ENCODE peak calls at places on chromosomes 1 and 21, in five cellular contexts. H is aorta, Z is endothelial cell of umbilical vein, Y is tibial artery, B is esophagus squamous epithelium. C is an unnamed sample. For H3K9me3, the result is how much of the 10 kb centered on the place peaks cover.

GRCh38 chr1:72837781-72838180 is 555.4 kb upstream of the NEGR1 start:
- DNase-seq in H (no peak), Z (no peak), Y (no peak), B (no peak), C (no peak)

GRCh38 chr1:7687411-7687810 is 83.7 kb upstream of the VAMP3 start:
- DNase-seq in H (no peak), Z (no peak), Y (no peak), B (no peak), C (no peak)

GRCh38 chr1:40806724-40807675 is 23.4 kb downstream of the KCNQ4 start:
- DNase-seq in H (peak), Z (no peak), Y (peak), B (no peak), C (peak)

GRCh38 chr1:201114245-201115131 is 2.3 kb upstream of the CACNA1S start:
- DNase-seq in H (peak), Z (peak), Y (peak), B (peak), C (peak)

GRCh38 chr1:165235158-165235776 is 121.2 kb downstream of the LMX1A start:
- DNase-seq in H (no peak), Z (no peak), Y (no peak), B (no peak), C (no peak)

GRCh38 chr1:26994772-26995625 is 1.5 kb downstream of the TRNP1 start:
- DNase-seq in H (no peak), Z (no peak), Y (no peak), B (no peak), C (no peak)

GRCh38 chr1:172900359-172900997 is 150.3 kb downstream of the TNFSF18 start:
- DNase-seq in H (no peak), Z (no peak), Y (no peak), B (no peak), C (no peak)

GRCh38 chr1:166391677-166392076 is 224.9 kb upstream of the FAM78B start:
- DNase-seq in H (no peak), Z (no peak), Y (no peak), B (no peak), C (no peak)

GRCh38 chr1:209862598-209863498 is 35.1 kb downstream of the UTP25 start:
- DNase-seq in H (no peak), Z (no peak), Y (no peak), B (no peak), C (no peak)

GRCh38 chr1:204435886-204436271 is 24.3 kb upstream of the PPP1R15B start:
- DNase-seq in H (no peak), Z (no peak), Y (no peak), B (no peak), C (no peak)

GRCh38 chr1:47927165-47927564 is 70.0 kb downstream of the TRABD2B start:
- DNase-seq in H (no peak), Z (no peak), Y (peak), B (no peak), C (no peak)

GRCh38 chr1:208270679-208271111 is 26.5 kb upstream of the PLXNA2 start:
- DNase-seq in H (no peak), Z (no peak), Y (no peak), B (no peak), C (no peak)

GRCh38 chr1:15680614-15681345 is 3.3 kb upstream of the PLEKHM2 start:
- DNase-seq in H (no peak), Z (no peak), Y (no peak), B (no peak), C (no peak)

GRCh38 chr1:165129568-165130164 is 226.8 kb downstream of the LMX1A start:
- DNase-seq in H (peak), Z (peak), Y (no peak), B (no peak), C (no peak)

GRCh38 chr1:237684236-237684635 is 206.5 kb downstream of the ZP4 start:
- DNase-seq in H (no peak), Z (no peak), Y (no peak), B (no peak), C (no peak)

GRCh38 chr1:151370211-151370911 is 2.1 kb downstream of the SELENBP1 start:
- DNase-seq in H (no peak), Z (no peak), Y (no peak), B (no peak), C (peak)

GRCh38 chr1:173451981-173452380 is 25.2 kb upstream of the PRDX6 start:
- DNase-seq in H (no peak), Z (no peak), Y (no peak), B (no peak), C (no peak)

DNA sequence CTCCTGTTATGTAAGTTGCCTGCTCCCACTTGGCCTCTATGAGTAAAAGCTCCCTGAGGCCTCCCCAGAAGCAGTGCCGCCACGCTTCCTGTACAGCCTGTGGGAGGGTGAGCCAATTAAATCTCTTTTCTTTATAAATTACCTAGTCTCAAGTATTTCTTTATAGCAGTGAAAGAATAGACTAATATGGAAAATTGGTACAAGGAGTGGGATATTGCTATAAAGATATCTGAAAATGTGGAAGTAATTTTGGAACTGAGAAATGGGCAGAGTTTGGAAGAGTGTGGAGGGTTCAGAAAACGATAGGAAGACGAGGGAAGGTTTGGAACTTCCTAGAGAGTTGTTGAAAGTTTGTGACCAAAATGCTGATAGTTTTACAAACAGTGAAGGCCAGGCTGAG is 572.3 kb downstream of the MATN1 start:
- DNase-seq in H (no peak), Z (no peak), Y (no peak), B (no peak), C (no peak)
- H3K9me3 ChIP-seq in H (under half), Z (under half), Y (under half), B (under half), C (under half)

DNA sequence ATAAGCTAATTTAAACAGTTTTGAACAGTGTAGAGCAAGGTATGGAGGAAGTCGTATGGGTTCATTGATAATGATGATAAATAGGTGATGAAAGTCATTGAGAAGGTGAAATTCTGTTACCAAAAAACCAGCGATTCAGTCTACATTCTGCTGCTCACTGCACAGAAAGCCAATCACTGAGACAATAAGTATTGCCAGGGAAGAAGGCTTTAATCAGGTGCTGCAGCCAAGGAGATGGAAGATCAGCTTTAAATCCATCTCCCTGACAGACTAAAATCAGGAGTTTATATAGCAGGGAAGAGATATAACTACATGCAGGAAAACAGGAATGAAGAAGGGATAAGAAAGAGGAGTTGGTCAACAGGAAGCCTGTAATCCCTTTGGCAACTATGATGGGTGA is 361.3 kb upstream of the C1orf174 start:
- DNase-seq in H (no peak), Z (no peak), Y (no peak), B (no peak), C (no peak)
- H3K9me3 ChIP-seq in H (under half), Z (under half), Y (under half), B (under half), C (under half)

DNA sequence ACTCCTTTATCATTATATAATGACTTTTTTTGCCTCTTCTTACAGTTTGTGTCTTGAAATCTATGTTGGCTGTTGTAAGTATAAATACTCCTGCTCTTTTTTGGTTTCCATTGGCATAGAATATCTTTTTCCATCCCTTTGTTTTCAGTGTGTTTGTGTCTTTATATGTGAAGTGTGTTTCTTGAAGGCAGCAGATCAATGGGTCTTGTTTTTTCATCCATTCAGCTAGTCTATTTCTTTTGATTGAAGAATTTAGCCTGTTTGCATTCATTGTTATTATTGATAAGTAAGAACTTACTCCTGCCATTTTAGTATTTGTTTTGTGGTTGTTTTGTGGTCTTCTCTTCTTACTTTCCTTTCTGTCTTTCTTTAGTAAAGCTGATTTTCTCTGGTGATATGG is 322.8 kb downstream of the PLA2G4A start:
- DNase-seq in H (no peak), Z (no peak), Y (no peak), B (no peak), C (no peak)
- H3K9me3 ChIP-seq in H (under half), Z (under half), Y (under half), B (under half), C (under half)

DNA sequence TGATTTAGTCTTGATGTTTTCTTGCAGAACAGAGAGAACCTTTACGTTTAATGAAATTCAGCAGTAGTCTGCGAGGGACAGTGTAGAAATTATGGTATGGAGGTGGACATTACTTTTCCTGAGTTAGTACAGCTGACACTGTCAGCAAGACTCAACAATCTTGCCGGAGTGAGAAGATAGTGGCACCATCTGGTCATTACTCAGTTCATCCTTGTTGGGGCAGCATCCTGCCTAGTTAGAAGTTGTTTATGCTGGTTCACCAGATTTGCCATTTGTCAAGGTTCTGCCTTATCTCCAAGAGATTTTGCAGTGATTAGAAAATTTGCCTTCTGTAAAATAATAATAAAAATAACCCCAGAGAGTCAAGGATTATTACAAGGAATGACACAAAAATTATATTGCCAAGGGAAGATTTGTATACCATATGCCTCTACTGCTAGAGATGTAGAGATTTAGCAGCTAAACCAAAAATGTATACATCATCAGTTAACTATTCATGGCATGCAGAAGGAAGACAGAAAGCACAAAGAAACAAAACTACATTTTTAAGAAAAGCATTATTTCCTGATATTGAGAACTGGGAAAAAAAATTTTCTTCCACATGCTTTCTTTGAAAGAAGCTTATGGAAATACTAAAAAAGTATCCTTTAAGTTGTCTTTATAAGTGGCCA is 1967.4 kb downstream of the NCAM2 start:
- DNase-seq in H (no peak), Z (peak), Y (no peak), B (no peak), C (no peak)
- H3K9me3 ChIP-seq in H (under half), Z (under half), Y (under half), B (under half), C (under half)

DNA sequence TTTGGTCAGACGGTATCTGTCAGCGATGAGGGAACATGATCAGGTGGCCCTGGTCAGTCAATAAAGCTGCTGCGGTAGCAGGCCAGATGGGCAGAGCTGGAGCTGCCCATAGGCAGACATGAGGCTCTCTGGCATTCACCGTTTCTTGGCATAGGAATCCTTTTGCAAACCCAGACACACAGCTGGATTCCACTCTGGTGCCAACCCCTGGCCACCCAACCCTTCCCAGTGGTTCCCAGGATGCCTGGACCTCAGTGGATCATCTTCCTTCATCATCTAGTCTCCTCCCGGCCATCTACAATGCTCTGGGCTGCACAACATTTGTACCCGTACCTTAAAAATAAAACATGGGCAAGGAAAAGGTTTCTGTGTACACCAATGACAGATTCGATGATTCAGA is 68.3 kb upstream of the ACTRT2 start:
- DNase-seq in H (no peak), Z (no peak), Y (no peak), B (no peak), C (no peak)
- H3K9me3 ChIP-seq in H (under half), Z (under half), Y (under half), B (under half), C (under half)

DNA sequence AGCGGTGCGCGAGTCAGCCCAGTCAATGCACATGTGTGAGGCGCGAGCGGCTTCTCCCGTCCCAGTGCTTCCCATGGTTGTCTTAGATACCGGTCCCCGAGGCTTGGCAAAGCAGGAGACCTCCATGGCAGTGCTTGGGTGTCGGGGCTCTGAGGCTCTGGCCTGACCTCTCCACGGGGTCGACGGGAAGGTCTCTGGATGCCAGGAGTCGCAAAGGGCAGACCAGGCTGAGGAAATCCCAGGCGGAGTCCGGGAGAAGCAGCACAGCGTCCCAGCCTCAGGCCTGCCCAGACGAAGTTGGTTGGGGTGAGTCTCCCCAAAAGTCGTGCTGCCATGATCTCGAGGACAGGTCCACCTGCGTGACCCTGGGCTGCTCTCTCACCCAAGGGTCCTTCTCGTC is 3881.6 kb downstream of the SRGAP2C start:
- DNase-seq in H (no peak), Z (no peak), Y (peak), B (no peak), C (peak)
- H3K9me3 ChIP-seq in H (under half), Z (under half), Y (under half), B (under half), C (under half)

DNA sequence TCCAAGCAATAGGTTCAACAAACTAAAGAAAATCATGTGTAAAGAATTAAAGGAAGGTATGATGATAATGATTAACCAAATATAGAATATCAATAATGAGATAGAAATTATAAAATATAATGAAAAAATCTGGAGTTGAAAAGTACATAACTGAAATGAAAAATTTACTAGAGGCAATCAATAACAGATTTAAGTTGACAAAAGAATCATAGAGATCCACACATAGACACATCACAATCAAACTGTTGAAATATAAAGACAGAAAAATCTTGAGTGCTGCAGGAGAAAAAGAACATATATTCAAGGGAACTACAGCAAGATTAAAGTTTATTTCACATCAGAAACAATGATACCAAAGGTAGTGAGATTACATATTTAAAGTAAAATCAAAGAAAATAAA is 63.7 kb downstream of the RNASEL start:
- DNase-seq in H (no peak), Z (no peak), Y (no peak), B (no peak), C (no peak)
- H3K9me3 ChIP-seq in H (under half), Z (under half), Y (under half), B (under half), C (under half)

GRCh38 chr1:183778006-183778405 is 26.9 kb upstream of the RGL1 start:
- DNase-seq in H (no peak), Z (no peak), Y (no peak), B (no peak), C (no peak)

GRCh38 chr1:183776731-183777130 is 28.2 kb upstream of the RGL1 start:
- DNase-seq in H (no peak), Z (no peak), Y (no peak), B (no peak), C (no peak)

GRCh38 chr1:183773456-183773855 is 31.5 kb upstream of the RGL1 start:
- DNase-seq in H (no peak), Z (no peak), Y (no peak), B (no peak), C (no peak)

GRCh38 chr1:183777359-183777758 is 27.6 kb upstream of the RGL1 start:
- DNase-seq in H (no peak), Z (no peak), Y (no peak), B (no peak), C (no peak)

GRCh38 chr1:183774938-183775337 is 30.0 kb upstream of the RGL1 start:
- DNase-seq in H (no peak), Z (no peak), Y (no peak), B (no peak), C (no peak)
- H3K9me3 ChIP-seq in H (under half), Z (under half), Y (under half), B (under half), C (under half)

GRCh38 chr21:27149034-27149433 is 182.1 kb upstream of the ADAMTS5 start:
- DNase-seq in H (no peak), Z (no peak), Y (no peak), B (no peak), C (no peak)

GRCh38 chr21:27146268-27146667 is 179.4 kb upstream of the ADAMTS5 start:
- DNase-seq in H (no peak), Z (no peak), Y (no peak), B (no peak), C (no peak)

GRCh38 chr21:27145134-27145798 is 178.4 kb upstream of the ADAMTS5 start:
- DNase-seq in H (no peak), Z (no peak), Y (no peak), B (no peak), C (no peak)

GRCh38 chr21:27143476-27143875 is 176.6 kb upstream of the ADAMTS5 start:
- DNase-seq in H (peak), Z (no peak), Y (no peak), B (no peak), C (no peak)
- H3K9me3 ChIP-seq in H (under half), Z (under half), Y (under half), B (under half), C (under half)